ENCODE peak calls at places on chromosome 17, in seven cellular contexts. B is cardiac fibroblast, C is left ventricle myocardium inferior, N is BJ, S is mesothelial cell of epicardium, D is WTC11, R is AG04450. W is an unnamed sample.
A peak's percentile ranks its signal among the peaks of the same experiment; 100 is the strongest.

GRCh38 chr17:36791961-36792475 is 145.3 kb upstream of the LHX1 start:
- DNase-seq in B (no peak), C (no peak), N (no peak), S (no peak), D (no peak), R (no peak), W (no peak)

GRCh38 chr17:70060415-70060814 is 14.6 kb upstream of the KCNJ16 start:
- DNase-seq in B (no peak), C (no peak), N (no peak), S (no peak), D (no peak), R (peak; percentile 10), W (peak; percentile 39)

GRCh38 chr17:66313325-66313724 is 10.9 kb downstream of the PRKCA start:
- DNase-seq in B (no peak), C (no peak), N (no peak), S (no peak), D (no peak), R (no peak), W (no peak)

GRCh38 chr17:8430966-8431365 is 4.7 kb upstream of the NDEL1 start:
- DNase-seq in B (peak; percentile 57), C (peak; percentile 58), N (no peak), S (no peak), D (no peak), R (no peak), W (peak; percentile 72)

GRCh38 chr17:60745544-60745943 is 67.9 kb downstream of the BCAS3 start:
- DNase-seq in B (peak; percentile 17), C (no peak), N (no peak), S (no peak), D (no peak), R (no peak), W (no peak)

GRCh38 chr17:43998552-43998951 is 5.9 kb upstream of the NAGS start:
- DNase-seq in B (peak; percentile 76), C (no peak), N (no peak), S (no peak), D (no peak), R (no peak), W (peak; percentile 53)

GRCh38 chr17:28949185-28950016 is 1.9 kb downstream of the PHF12 start:
- DNase-seq in B (peak; percentile 64), C (peak; percentile 73), N (no peak), S (peak; percentile 65), D (peak; percentile 66), R (no peak), W (peak; percentile 52)

GRCh38 chr17:38728290-38728831 is 1.8 kb upstream of the CISD3 start:
- DNase-seq in B (no peak), C (no peak), N (no peak), S (no peak), D (no peak), R (no peak), W (no peak)

GRCh38 chr17:61361084-61361483 is 38.6 kb upstream of the TBX2 start:
- DNase-seq in B (peak; percentile 88), C (no peak), N (peak; percentile 53), S (no peak), D (no peak), R (peak; percentile 50), W (peak; percentile 86)

GRCh38 chr17:7383742-7384488 is 3.0 kb downstream of the TNK1 start:
- DNase-seq in B (no peak), C (peak; percentile 32), N (no peak), S (peak; percentile 73), D (peak; percentile 87), R (no peak), W (no peak)

GRCh38 chr17:78230252-78230962 is 1.0 kb upstream of the TMEM235 start:
- DNase-seq in B (no peak), C (no peak), N (no peak), S (no peak), D (no peak), R (no peak), W (no peak)

GRCh38 chr17:19287651-19288050 is 50.5 kb downstream of the EPN2 start:
- DNase-seq in B (no peak), C (no peak), N (no peak), S (no peak), D (no peak), R (no peak), W (no peak)

GRCh38 chr17:19290047-19290705 is 53.0 kb downstream of the EPN2 start:
- DNase-seq in B (no peak), C (no peak), N (no peak), S (no peak), D (no peak), R (no peak), W (no peak)

GRCh38 chr17:19286751-19287341 is 49.7 kb downstream of the EPN2 start:
- DNase-seq in B (no peak), C (no peak), N (no peak), S (no peak), D (no peak), R (no peak), W (no peak)

GRCh38 chr17:19285218-19285900 is 48.2 kb downstream of the EPN2 start:
- DNase-seq in B (no peak), C (no peak), N (no peak), S (no peak), D (no peak), R (no peak), W (no peak)

DNA sequence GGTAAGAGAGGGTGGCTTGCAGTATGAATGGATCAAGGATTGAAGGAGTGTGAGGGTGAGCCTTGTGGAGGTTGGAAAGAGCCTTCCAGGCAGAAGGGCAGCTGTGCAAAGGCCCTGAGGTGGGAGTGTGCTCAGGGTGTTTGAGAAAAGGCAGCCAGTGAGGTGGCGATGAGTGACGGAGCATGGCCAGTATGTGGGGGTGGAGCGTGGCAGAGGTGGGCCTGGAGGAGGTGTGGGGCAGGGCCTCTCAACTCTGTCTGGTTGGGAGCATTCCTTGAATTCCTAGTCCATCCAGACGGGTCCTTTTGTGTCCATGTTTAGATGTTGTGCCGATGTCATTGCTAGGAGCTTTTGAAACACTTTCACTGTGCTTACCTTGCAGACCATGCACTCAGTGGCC is 51.3 kb downstream of the EPN2 start:
- DNase-seq in B (no peak), C (no peak), N (no peak), S (no peak), D (peak; percentile 57), R (no peak), W (no peak)
- TF ChIP-seq CTCF in B (no peak), C (no peak), N (no peak), S (no peak), D (no peak), R (no peak), W (no peak)

DNA sequence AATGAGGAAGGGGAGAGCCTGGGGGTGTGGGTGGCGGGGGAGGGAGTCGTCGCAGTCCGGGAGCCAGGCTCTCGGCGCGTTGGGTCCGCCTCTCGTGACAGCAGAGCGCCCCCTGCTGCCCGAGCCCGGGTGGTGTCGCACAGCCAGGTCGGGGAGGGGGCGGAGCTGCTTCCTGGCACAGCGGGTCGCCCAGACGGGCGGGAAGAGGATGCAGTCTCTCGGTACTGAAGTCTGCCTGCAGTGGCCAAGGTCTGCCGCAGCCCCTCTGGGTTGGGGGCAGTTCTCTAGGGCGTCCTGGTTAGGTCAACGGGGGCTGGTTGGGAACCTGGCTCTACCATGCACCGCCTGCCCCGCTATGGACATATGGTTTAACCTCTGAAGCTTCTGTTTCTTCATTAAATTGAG is 38.2 kb upstream of the CCDC182 start:
- DNase-seq in B (peak; percentile 25), C (peak; percentile 70), N (no peak), S (peak; percentile 92), D (peak; percentile 95), R (no peak), W (peak; percentile 4)
- TF ChIP-seq CTCF in B (peak; percentile 71), C (peak; percentile 83), N (peak; percentile 75), S (peak; percentile 89), D (peak; percentile 93), R (peak; percentile 60), W (peak; percentile 48)

DNA sequence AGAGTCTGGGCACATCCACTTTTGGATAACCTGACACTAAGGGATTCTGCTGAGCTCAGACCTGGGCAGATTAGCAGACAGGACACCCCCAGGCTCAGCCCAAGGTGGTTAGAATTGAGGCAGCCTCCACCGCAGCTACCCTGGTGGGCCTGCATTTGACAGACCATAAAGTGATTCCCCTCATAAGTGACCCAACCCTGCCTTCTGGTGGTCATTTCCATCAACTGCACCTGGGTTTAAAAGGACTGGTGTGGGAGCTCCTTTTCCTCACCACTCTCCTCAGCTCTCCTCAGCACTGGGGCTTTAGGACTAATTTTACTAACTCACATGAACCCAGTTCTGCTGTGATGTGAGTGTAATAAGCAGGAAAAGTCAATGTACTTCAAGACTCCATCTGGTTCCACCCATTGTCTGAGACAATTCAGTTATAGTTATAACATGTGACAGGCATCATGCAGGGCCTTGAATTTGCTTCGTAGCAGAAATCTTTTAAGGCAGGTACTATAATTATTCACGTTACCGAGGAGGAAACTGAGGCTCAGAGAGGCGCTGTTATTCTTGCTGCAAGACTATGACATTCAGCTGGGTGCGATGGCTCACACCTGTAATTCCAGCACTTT is 42.5 kb downstream of the MYH3 start:
- DNase-seq in B (peak; percentile 68), C (no peak), N (no peak), S (peak; percentile 69), D (peak; percentile 84), R (peak; percentile 7), W (peak; percentile 70)
- TF ChIP-seq CTCF in B (peak; percentile 83), C (peak; percentile 79), N (peak; percentile 79), S (peak; percentile 84), D (peak; percentile 66), R (peak; percentile 86), W (peak; percentile 96)

DNA sequence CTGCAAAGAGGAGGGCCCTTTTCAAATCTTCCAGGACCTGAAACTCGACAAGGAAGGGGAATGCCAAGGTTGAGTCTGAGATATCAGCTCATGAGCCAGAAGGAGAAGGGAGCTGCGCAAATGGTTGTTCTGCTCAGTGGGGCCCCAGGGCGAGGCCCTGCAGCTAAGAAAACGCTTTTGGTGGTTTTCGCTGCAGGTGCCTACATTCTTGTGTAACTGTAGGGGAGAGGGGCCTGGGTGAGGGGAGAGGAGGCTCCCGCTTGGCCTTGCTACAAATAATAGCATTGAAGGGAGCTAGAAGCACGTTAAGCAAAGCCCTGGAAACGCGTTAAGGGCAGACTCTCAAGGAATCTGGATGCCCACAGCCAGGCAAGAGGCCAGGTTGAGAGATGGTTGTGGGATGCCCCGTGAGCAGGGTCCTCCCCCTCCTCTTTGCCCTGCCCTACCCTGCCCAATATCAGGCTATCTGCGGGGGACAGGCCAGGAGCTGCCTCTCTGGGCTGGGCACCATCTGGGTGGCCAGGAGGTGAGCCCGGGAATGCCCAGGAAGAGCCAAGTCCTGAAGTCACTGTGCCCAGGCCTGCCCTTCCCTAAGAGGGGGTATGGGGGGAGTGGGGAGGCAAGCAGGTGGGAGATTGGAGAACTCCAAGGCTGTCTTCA is 21.9 kb downstream of the GPR142 start:
- DNase-seq in B (no peak), C (no peak), N (no peak), S (no peak), D (no peak), R (no peak), W (no peak)
- TF ChIP-seq CTCF in B (no peak), C (no peak), N (no peak), S (no peak), D (no peak), R (no peak), W (no peak)

GRCh38 chr17:49994085-49995054 is 654 bp downstream of the DLX3 start:
- DNase-seq in B (no peak), C (no peak), N (no peak), S (no peak), D (peak; percentile 63), R (no peak), W (no peak)
- TF ChIP-seq CTCF in B (peak; percentile 14), C (no peak), N (no peak), S (peak; percentile 3), D (peak; percentile 26), R (no peak), W (no peak)

GRCh38 chr17:4179071-4179470 is 36.1 kb downstream of the CYB5D2 start:
- DNase-seq in B (peak; percentile 22), C (no peak), N (no peak), S (no peak), D (no peak), R (no peak), W (peak; percentile 26)
- TF ChIP-seq CTCF in B (no peak), C (no peak), N (no peak), S (no peak), D (no peak), R (no peak), W (no peak)

W was measured in AG10803.